ENCODE peak calls at places on chromosomes 13 and 19, in four cellular contexts. One of them, this sample, is unnamed.

GRCh38 chr13:59538512-59538911 is 625.2 kb downstream of the DIAPH3 start:
- DNase-seq in IMR-90: no peak
- DNase-seq in H9: no peak
- DNase-seq in H1: no peak
- DNase-seq in this sample: no peak

GRCh38 chr13:40485611-40486517 is 180.6 kb downstream of the FOXO1 start:
- DNase-seq in IMR-90: no peak
- DNase-seq in H1: no peak
- DNase-seq in H9: no peak
- DNase-seq in this sample: no peak

GRCh38 chr13:97401421-97401820 is 32.5 kb upstream of the RAP2A start:
- DNase-seq in IMR-90: no peak
- DNase-seq in H9: no peak
- DNase-seq in H1: no peak
- DNase-seq in this sample: peak; percentile 59

GRCh38 chr19:28516415-28516872 is 696.5 kb downstream of the UQCRFS1 start:
- DNase-seq in H1: no peak
- DNase-seq in H9: no peak
- DNase-seq in IMR-90: no peak
- DNase-seq in this sample: no peak

GRCh38 chr19:32921624-32922023 is 50.1 kb downstream of the CEP89 start:
- DNase-seq in IMR-90: no peak
- DNase-seq in H9: no peak
- DNase-seq in H1: no peak
- DNase-seq in this sample: no peak

GRCh38 chr19:57473646-57474045 is 3.7 kb downstream of the ZNF772 start:
- DNase-seq in H9: no peak
- DNase-seq in IMR-90: no peak
- DNase-seq in H1: no peak
- DNase-seq in this sample: no peak

GRCh38 chr19:18650048-18650435 is 13.2 kb downstream of the KLHL26 start:
- DNase-seq in IMR-90: peak; percentile 61
- DNase-seq in H9: no peak
- DNase-seq in H1: no peak
- DNase-seq in this sample: no peak

GRCh38 chr19:15394426-15394825 is 14.8 kb upstream of the AKAP8 start:
- DNase-seq in IMR-90: no peak
- DNase-seq in H9: no peak
- DNase-seq in H1: no peak
- DNase-seq in this sample: no peak

GRCh38 chr13:45024847-45025246 is 35.5 kb downstream of the GPALPP1 start:
- DNase-seq in IMR-90: no peak
- DNase-seq in H1: no peak
- DNase-seq in H9: no peak
- DNase-seq in this sample: no peak

GRCh38 chr19:29812080-29812880 is 489 bp downstream of the CCNE1 start:
- DNase-seq in IMR-90: no peak
- DNase-seq in H9: no peak
- DNase-seq in H1: no peak
- DNase-seq in this sample: no peak

GRCh38 chr13:112587767-112588489 is at the start of gene TUBGCP3:
- DNase-seq in H1: no peak
- DNase-seq in H9: peak; percentile 72
- DNase-seq in IMR-90: peak; percentile 78
- DNase-seq in this sample: peak; percentile 80
- H2BK120ac ChIP-seq in H1: no peak within 1 kb of the TSS
- H2BK120ac ChIP-seq in H9: peak within 1 kb of the TSS; percentile 74
- H2BK120ac ChIP-seq in IMR-90: peak within 1 kb of the TSS; percentile 61
- H2BK120ac ChIP-seq in this sample: peak within 1 kb of the TSS; percentile 92

DNA sequence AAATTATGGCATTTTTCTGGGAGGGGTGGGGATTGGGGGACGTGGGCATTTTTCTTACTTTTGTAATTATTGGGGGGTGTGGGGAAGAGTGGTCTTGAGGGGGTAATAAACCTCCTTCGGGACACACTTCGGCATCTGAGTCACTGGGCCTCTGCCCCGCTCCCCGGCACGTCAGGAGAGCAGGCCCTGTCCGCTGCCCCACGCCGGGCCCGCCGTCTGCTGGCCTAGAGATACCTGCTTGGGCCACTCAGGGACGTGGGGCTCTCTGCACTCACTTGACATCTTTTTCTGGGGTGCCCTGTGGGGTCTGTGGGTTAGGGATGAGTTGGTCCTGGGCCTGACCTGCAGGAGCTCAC is 3.5 kb upstream of the FTL start:
- DNase-seq in H1: no peak
- DNase-seq in IMR-90: no peak
- DNase-seq in H9: no peak
- DNase-seq in this sample: no peak
- H2AK5ac ChIP-seq in H1: no peak overlapping the region
- H2AK5ac ChIP-seq in IMR-90: no peak overlapping the region
- H2AK5ac ChIP-seq in H9: no peak overlapping the region
- H2AK5ac ChIP-seq in this sample: no peak overlapping the region

GRCh38 chr19:38093154-38093553 is 130.9 kb downstream of the DPF1 start:
- DNase-seq in IMR-90: no peak
- DNase-seq in H1: no peak
- DNase-seq in H9: no peak
- DNase-seq in this sample: no peak

GRCh38 chr19:38089440-38089839 is 134.6 kb downstream of the DPF1 start:
- DNase-seq in H9: no peak
- DNase-seq in H1: no peak
- DNase-seq in IMR-90: no peak
- DNase-seq in this sample: no peak

GRCh38 chr19:38090561-38090960 is 133.5 kb downstream of the DPF1 start:
- DNase-seq in IMR-90: no peak
- DNase-seq in H9: no peak
- DNase-seq in H1: no peak
- DNase-seq in this sample: no peak

GRCh38 chr19:38095411-38096308 is 128.4 kb downstream of the DPF1 start:
- DNase-seq in H9: peak; percentile 83
- DNase-seq in IMR-90: peak; percentile 71
- DNase-seq in H1: peak; percentile 44
- DNase-seq in this sample: peak; percentile 86

GRCh38 chr19:38093587-38093986 is 130.4 kb downstream of the DPF1 start:
- DNase-seq in H9: no peak
- DNase-seq in IMR-90: no peak
- DNase-seq in H1: no peak
- DNase-seq in this sample: no peak
- H4K91ac ChIP-seq in H9: no peak overlapping the region
- H4K91ac ChIP-seq in IMR-90: no peak overlapping the region
- H4K91ac ChIP-seq in H1: no peak overlapping the region
- H4K91ac ChIP-seq in this sample: no peak overlapping the region

GRCh38 chr19:11242864-11243797 is 3.7 kb downstream of the ANGPTL8 start:
- DNase-seq in IMR-90: peak; percentile 77
- DNase-seq in H1: peak; percentile 70
- DNase-seq in H9: peak; percentile 95
- DNase-seq in this sample: peak; percentile 64
- H2BK120ac ChIP-seq in IMR-90: peak overlapping the region; percentile 19
- H2BK120ac ChIP-seq in H1: no peak overlapping the region
- H2BK120ac ChIP-seq in H9: no peak overlapping the region
- H2BK120ac ChIP-seq in this sample: no peak overlapping the region

GRCh38 chr13:114025432-114026127 is 51.7 kb upstream of the C13orf46 start:
- DNase-seq in IMR-90: peak; percentile 78
- DNase-seq in H9: no peak
- DNase-seq in H1: no peak
- DNase-seq in this sample: no peak

GRCh38 chr13:114029866-114030625 is 56.2 kb upstream of the C13orf46 start:
- DNase-seq in H1: no peak
- DNase-seq in H9: no peak
- DNase-seq in IMR-90: no peak
- DNase-seq in this sample: no peak

GRCh38 chr13:114026128-114026880 is 52.4 kb upstream of the C13orf46 start:
- DNase-seq in IMR-90: no peak
- DNase-seq in H1: no peak
- DNase-seq in H9: no peak
- DNase-seq in this sample: no peak

GRCh38 chr13:114027046-114027760 is 53.3 kb upstream of the C13orf46 start:
- DNase-seq in H9: no peak
- DNase-seq in H1: no peak
- DNase-seq in IMR-90: peak; percentile 69
- DNase-seq in this sample: no peak

GRCh38 chr13:114027826-114028225 is 54.0 kb upstream of the C13orf46 start:
- DNase-seq in IMR-90: no peak
- DNase-seq in H9: no peak
- DNase-seq in H1: no peak
- DNase-seq in this sample: no peak
- H2AK5ac ChIP-seq in IMR-90: peak overlapping the region; percentile 98
- H2AK5ac ChIP-seq in H9: no peak overlapping the region
- H2AK5ac ChIP-seq in H1: no peak overlapping the region
- H2AK5ac ChIP-seq in this sample: no peak overlapping the region

This sample was measured in trophoblast cell.